ENCODE peak calls at places on chromosomes 2 and 18, in eight cellular contexts. One of them, this sample, is unnamed.

GRCh38 chr18:67634631-67635338 is 118.3 kb upstream of the DSEL start:
- DNase-seq in lower lobe of right lung: no peak
- DNase-seq in GM12878: no peak
- DNase-seq in PC-9: no peak
- DNase-seq in body of pancreas: no peak
- DNase-seq in colonic mucosa: no peak
- DNase-seq in neural progenitor cell: no peak
- DNase-seq in heart right ventricle: no peak
- DNase-seq in this sample: no peak

GRCh38 chr2:127046579-127046978 is 60.4 kb downstream of the BIN1 start:
- DNase-seq in neural progenitor cell: no peak
- DNase-seq in PC-9: no peak
- DNase-seq in body of pancreas: peak; percentile 39
- DNase-seq in colonic mucosa: peak; percentile 18
- DNase-seq in heart right ventricle: no peak
- DNase-seq in GM12878: no peak
- DNase-seq in lower lobe of right lung: no peak
- DNase-seq in this sample: no peak

GRCh38 chr2:158894078-158894477 is 74.4 kb upstream of the TANC1 start:
- DNase-seq in lower lobe of right lung: no peak
- DNase-seq in colonic mucosa: no peak
- DNase-seq in body of pancreas: no peak
- DNase-seq in neural progenitor cell: no peak
- DNase-seq in GM12878: no peak
- DNase-seq in heart right ventricle: no peak
- DNase-seq in PC-9: no peak
- DNase-seq in this sample: no peak

GRCh38 chr18:13287372-13287771 is 68.8 kb downstream of the LDLRAD4 start:
- DNase-seq in heart right ventricle: no peak
- DNase-seq in body of pancreas: no peak
- DNase-seq in GM12878: no peak
- DNase-seq in PC-9: no peak
- DNase-seq in lower lobe of right lung: no peak
- DNase-seq in colonic mucosa: no peak
- DNase-seq in neural progenitor cell: no peak
- DNase-seq in this sample: no peak

GRCh38 chr18:48342125-48342524 is 67.1 kb downstream of the ZBTB7C start:
- DNase-seq in body of pancreas: peak; percentile 11
- DNase-seq in heart right ventricle: peak; percentile 22
- DNase-seq in PC-9: no peak
- DNase-seq in neural progenitor cell: peak; percentile 34
- DNase-seq in colonic mucosa: no peak
- DNase-seq in GM12878: no peak
- DNase-seq in lower lobe of right lung: no peak
- DNase-seq in this sample: no peak

GRCh38 chr2:239293450-239294430 is 107.1 kb downstream of the HDAC4 start:
- DNase-seq in heart right ventricle: no peak
- DNase-seq in GM12878: peak; percentile 26
- DNase-seq in neural progenitor cell: peak; percentile 51
- DNase-seq in lower lobe of right lung: peak; percentile 41
- DNase-seq in PC-9: no peak
- DNase-seq in body of pancreas: no peak
- DNase-seq in colonic mucosa: no peak
- DNase-seq in this sample: no peak

GRCh38 chr18:34873966-34874365 is 163.9 kb downstream of the DTNA start:
- DNase-seq in body of pancreas: no peak
- DNase-seq in lower lobe of right lung: no peak
- DNase-seq in PC-9: no peak
- DNase-seq in neural progenitor cell: no peak
- DNase-seq in colonic mucosa: no peak
- DNase-seq in heart right ventricle: no peak
- DNase-seq in GM12878: no peak
- DNase-seq in this sample: no peak

GRCh38 chr2:8049851-8050571 is 631.8 kb upstream of the ID2 start:
- DNase-seq in colonic mucosa: no peak
- DNase-seq in GM12878: peak; percentile 79
- DNase-seq in body of pancreas: no peak
- DNase-seq in neural progenitor cell: no peak
- DNase-seq in heart right ventricle: no peak
- DNase-seq in lower lobe of right lung: no peak
- DNase-seq in PC-9: no peak
- DNase-seq in this sample: no peak

GRCh38 chr18:59918320-59918755 is 18.5 kb downstream of the PMAIP1 start:
- DNase-seq in PC-9: peak; percentile 86
- DNase-seq in body of pancreas: no peak
- DNase-seq in GM12878: peak; percentile 80
- DNase-seq in colonic mucosa: peak; percentile 36
- DNase-seq in lower lobe of right lung: peak; percentile 71
- DNase-seq in heart right ventricle: peak; percentile 28
- DNase-seq in neural progenitor cell: peak; percentile 27
- DNase-seq in this sample: no peak

GRCh38 chr2:234116050-234116449 is 65.5 kb downstream of the SPP2 start:
- DNase-seq in neural progenitor cell: no peak
- DNase-seq in GM12878: no peak
- DNase-seq in lower lobe of right lung: no peak
- DNase-seq in PC-9: peak; percentile 3
- DNase-seq in heart right ventricle: no peak
- DNase-seq in body of pancreas: no peak
- DNase-seq in colonic mucosa: no peak
- DNase-seq in this sample: no peak

DNA sequence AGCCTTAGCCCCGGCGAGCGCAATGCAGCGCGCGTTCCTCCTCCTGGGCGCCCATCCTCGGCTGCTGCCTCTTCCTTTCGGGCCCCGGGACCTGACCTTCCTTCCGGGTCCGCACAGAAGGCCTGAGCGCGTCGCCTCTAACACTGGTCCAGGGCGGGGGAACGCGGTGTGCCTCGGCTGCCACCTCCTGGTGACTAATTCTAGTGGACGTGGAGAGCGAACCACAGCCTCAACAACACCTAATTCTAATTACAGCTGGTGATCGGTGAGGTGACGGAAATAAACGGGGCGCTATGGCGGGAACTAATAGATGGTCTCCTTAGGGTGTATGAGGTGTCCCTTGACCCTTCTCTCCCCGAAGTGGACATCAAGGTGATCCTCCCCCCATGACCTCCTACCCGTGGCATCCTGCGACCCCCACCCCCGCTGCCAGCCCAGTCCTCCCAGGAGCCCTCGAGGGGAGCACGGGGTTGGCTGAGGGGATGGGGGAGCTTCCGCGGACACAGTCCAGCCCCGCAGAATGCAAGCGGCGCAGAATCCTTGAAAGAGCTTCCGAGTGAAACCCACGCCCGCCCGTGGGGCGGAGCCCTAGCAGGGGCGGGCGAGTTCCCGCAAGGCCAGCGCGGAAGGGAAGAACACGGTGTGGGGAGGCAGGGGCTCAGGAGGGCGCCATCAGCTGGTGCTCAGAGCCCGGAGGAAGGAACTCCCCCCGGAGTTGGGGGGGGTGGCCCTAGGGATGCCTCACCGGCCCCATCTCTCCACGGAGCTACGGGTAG is 12.8 kb upstream of the HMSD start:
- DNase-seq in lower lobe of right lung: peak; percentile 92
- DNase-seq in GM12878: peak; percentile 67
- DNase-seq in body of pancreas: peak; percentile 89
- DNase-seq in colonic mucosa: peak; percentile 78
- DNase-seq in heart right ventricle: peak; percentile 79
- DNase-seq in PC-9: peak; percentile 72
- DNase-seq in neural progenitor cell: peak; percentile 92
- DNase-seq in this sample: peak; percentile 9
- H3K4me3 ChIP-seq in lower lobe of right lung: peak overlapping the region; percentile 58
- H3K4me3 ChIP-seq in GM12878: peak overlapping the region; percentile 73
- H3K4me3 ChIP-seq in body of pancreas: peak overlapping the region; percentile 9
- H3K4me3 ChIP-seq in colonic mucosa: peak overlapping the region; percentile 43
- H3K4me3 ChIP-seq in heart right ventricle: peak overlapping the region; percentile 50
- H3K4me3 ChIP-seq in PC-9: peak overlapping the region; percentile 44
- H3K4me3 ChIP-seq in neural progenitor cell: peak overlapping the region; percentile 56
- H3K4me3 ChIP-seq in this sample: peak overlapping the region; percentile 85

GRCh38 chr2:230865766-230866703 is 1.3 kb downstream of the ITM2C start:
- DNase-seq in lower lobe of right lung: no peak
- DNase-seq in neural progenitor cell: peak; percentile 64
- DNase-seq in body of pancreas: peak; percentile 50
- DNase-seq in PC-9: peak; percentile 37
- DNase-seq in heart right ventricle: no peak
- DNase-seq in GM12878: no peak
- DNase-seq in colonic mucosa: peak; percentile 91
- DNase-seq in this sample: no peak

GRCh38 chr2:230864605-230865323 is at the start of gene ITM2C:
- DNase-seq in GM12878: no peak
- DNase-seq in heart right ventricle: peak; percentile 73
- DNase-seq in colonic mucosa: peak; percentile 85
- DNase-seq in neural progenitor cell: peak; percentile 80
- DNase-seq in lower lobe of right lung: peak; percentile 69
- DNase-seq in PC-9: peak; percentile 78
- DNase-seq in body of pancreas: peak; percentile 80
- DNase-seq in this sample: no peak

GRCh38 chr2:230865324-230865765 is 603 bp downstream of the ITM2C start:
- DNase-seq in heart right ventricle: no peak
- DNase-seq in body of pancreas: no peak
- DNase-seq in colonic mucosa: peak; percentile 69
- DNase-seq in PC-9: no peak
- DNase-seq in lower lobe of right lung: no peak
- DNase-seq in GM12878: no peak
- DNase-seq in neural progenitor cell: peak; percentile 57
- DNase-seq in this sample: no peak

GRCh38 chr2:230868151-230868946 is 3.6 kb downstream of the ITM2C start:
- DNase-seq in PC-9: no peak
- DNase-seq in body of pancreas: no peak
- DNase-seq in GM12878: no peak
- DNase-seq in colonic mucosa: no peak
- DNase-seq in lower lobe of right lung: no peak
- DNase-seq in heart right ventricle: no peak
- DNase-seq in neural progenitor cell: peak; percentile 48
- DNase-seq in this sample: no peak

DNA sequence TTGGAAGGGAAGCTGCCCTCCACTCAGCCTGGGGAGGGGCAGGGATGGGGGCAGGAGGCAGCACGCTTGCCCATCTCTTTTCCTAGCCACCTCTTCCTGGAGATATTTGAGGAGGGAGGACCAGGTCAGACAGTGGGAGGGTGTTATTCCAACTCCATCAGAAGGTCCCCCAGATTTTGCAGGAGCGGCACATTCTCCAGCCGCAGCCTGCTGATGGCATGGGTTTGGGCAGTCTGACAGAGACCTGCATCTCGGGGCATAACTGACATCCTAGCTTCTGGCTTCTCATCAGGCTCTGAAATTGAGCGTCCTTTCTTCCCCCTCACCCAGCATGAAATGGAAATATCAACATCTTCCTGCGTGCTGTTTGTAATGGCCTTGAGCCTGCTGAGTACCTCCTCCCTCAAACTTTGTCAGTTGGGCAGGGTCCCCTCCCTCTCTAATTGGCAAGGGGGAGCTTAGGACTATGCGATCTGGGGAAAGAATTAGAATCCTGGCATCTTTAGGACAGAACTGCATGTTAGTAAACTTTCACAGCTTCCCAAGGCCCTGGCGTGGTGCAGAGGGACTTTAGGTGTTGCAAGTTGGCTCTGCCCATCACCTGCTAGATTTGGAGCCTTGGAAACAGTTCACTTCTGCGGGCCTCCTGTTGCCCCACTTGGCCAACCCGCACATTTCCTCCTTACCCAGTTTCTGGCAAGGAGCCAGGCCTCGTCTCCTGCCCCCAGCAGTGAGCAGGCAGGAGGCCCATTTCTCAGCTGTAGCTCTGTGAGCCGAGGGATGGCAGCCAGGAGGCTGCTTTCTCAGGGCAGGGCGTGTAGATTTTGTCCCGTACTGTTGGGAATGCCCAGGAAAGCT is 2.2 kb downstream of the ITM2C start:
- DNase-seq in neural progenitor cell: peak; percentile 27
- DNase-seq in GM12878: no peak
- DNase-seq in heart right ventricle: no peak
- DNase-seq in lower lobe of right lung: no peak
- DNase-seq in PC-9: no peak
- DNase-seq in body of pancreas: peak; percentile 68
- DNase-seq in colonic mucosa: peak; percentile 85
- DNase-seq in this sample: no peak
- TF ChIP-seq CTCF in neural progenitor cell: no peak
- TF ChIP-seq CTCF in GM12878: no peak
- TF ChIP-seq CTCF in heart right ventricle: no peak
- TF ChIP-seq CTCF in lower lobe of right lung: no peak
- TF ChIP-seq CTCF in PC-9: no peak
- TF ChIP-seq CTCF in body of pancreas: no peak
- TF ChIP-seq CTCF in colonic mucosa: no peak
- TF ChIP-seq CTCF in this sample: peak; percentile 7

GRCh38 chr2:222920657-222921186 is 59.9 kb downstream of the ACSL3 start:
- DNase-seq in neural progenitor cell: no peak
- DNase-seq in colonic mucosa: no peak
- DNase-seq in PC-9: no peak
- DNase-seq in heart right ventricle: no peak
- DNase-seq in GM12878: no peak
- DNase-seq in lower lobe of right lung: no peak
- DNase-seq in body of pancreas: no peak
- DNase-seq in this sample: no peak
- H3K36me3 ChIP-seq in neural progenitor cell: peaks cover 22% of the 10 kb centered on the region
- H3K36me3 ChIP-seq in colonic mucosa: peaks cover 6% of the 10 kb centered on the region
- H3K36me3 ChIP-seq in PC-9: peaks cover 90% of the 10 kb centered on the region
- H3K36me3 ChIP-seq in heart right ventricle: peaks cover 30% of the 10 kb centered on the region
- H3K36me3 ChIP-seq in GM12878: peaks cover 17% of the 10 kb centered on the region
- H3K36me3 ChIP-seq in lower lobe of right lung: peaks cover 84% of the 10 kb centered on the region
- H3K36me3 ChIP-seq in body of pancreas: no peaks in the 10 kb centered on the region
- H3K36me3 ChIP-seq in this sample: peaks cover 4% of the 10 kb centered on the region

GRCh38 chr2:76675237-76675636 is 846.9 kb downstream of the LRRTM4 start:
- DNase-seq in heart right ventricle: no peak
- DNase-seq in body of pancreas: no peak
- DNase-seq in PC-9: no peak
- DNase-seq in GM12878: no peak
- DNase-seq in neural progenitor cell: no peak
- DNase-seq in colonic mucosa: no peak
- DNase-seq in lower lobe of right lung: no peak
- DNase-seq in this sample: no peak

GRCh38 chr2:76679025-76679396 is 843.2 kb downstream of the LRRTM4 start:
- DNase-seq in GM12878: no peak
- DNase-seq in body of pancreas: no peak
- DNase-seq in heart right ventricle: no peak
- DNase-seq in neural progenitor cell: no peak
- DNase-seq in colonic mucosa: no peak
- DNase-seq in lower lobe of right lung: no peak
- DNase-seq in PC-9: no peak
- DNase-seq in this sample: no peak

GRCh38 chr2:76672798-76673197 is 849.4 kb downstream of the LRRTM4 start:
- DNase-seq in neural progenitor cell: no peak
- DNase-seq in PC-9: no peak
- DNase-seq in GM12878: no peak
- DNase-seq in colonic mucosa: peak; percentile 46
- DNase-seq in heart right ventricle: no peak
- DNase-seq in lower lobe of right lung: no peak
- DNase-seq in body of pancreas: no peak
- DNase-seq in this sample: no peak

DNA sequence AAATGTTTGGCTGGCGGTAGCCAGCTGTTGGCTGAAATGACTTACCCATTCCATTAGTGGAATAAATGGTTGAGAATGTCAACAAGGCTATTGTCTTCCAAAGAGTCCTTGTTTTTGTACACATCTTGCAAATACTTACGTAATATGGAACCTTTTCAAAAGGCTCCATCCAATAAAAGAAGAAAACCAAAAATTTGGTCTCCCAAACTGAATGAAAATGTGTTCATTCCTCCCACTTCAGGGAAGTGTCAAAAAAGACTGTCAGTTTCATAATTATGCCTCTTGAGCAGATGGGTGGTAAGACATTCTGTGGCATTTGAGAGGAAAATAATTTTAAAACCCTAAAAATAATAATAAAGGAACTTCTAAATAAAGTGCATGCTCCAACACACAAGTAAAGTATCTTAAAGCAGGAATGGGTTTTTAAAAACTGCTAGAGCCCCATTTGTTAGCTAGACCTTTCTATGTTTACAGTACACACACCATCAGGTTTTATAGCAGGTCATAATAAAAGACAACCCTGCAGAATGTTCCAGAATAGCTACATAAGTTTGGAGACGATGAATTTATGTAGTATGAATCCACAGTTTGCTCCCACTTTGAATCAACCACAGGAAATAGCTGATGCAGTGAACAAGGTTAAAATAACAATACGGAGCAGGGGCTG is 843.7 kb downstream of the LRRTM4 start:
- DNase-seq in colonic mucosa: no peak
- DNase-seq in lower lobe of right lung: no peak
- DNase-seq in heart right ventricle: no peak
- DNase-seq in neural progenitor cell: no peak
- DNase-seq in body of pancreas: no peak
- DNase-seq in PC-9: no peak
- DNase-seq in GM12878: no peak
- DNase-seq in this sample: no peak
- H3K4me3 ChIP-seq in colonic mucosa: no peak overlapping the region
- H3K4me3 ChIP-seq in lower lobe of right lung: no peak overlapping the region
- H3K4me3 ChIP-seq in heart right ventricle: no peak overlapping the region
- H3K4me3 ChIP-seq in neural progenitor cell: no peak overlapping the region
- H3K4me3 ChIP-seq in body of pancreas: no peak overlapping the region
- H3K4me3 ChIP-seq in PC-9: no peak overlapping the region
- H3K4me3 ChIP-seq in GM12878: no peak overlapping the region
- H3K4me3 ChIP-seq in this sample: no peak overlapping the region

This sample was measured in BJ.